ENCODE peak calls at places on chromosomes 1 and 21, in nine cellular contexts. P is WTC11, C is activated B cell treated with CpG ODN at 0.5 μM for 24 hours, B is right lobe of liver, N is omental fat pad, I is osteoblast, G is A549, J is cardiac fibroblast, Y is fibroblast of mammary gland. K is an unnamed sample.

GRCh38 chr1:109759513-109760334 is 4.0 kb downstream of the EPS8L3 start:
- DNase-seq in P (no peak), C (no peak), B (no peak), N (no peak), I (peak), G (no peak), J (no peak), Y (no peak), K (no peak)

GRCh38 chr1:35187816-35188342 is 5.1 kb downstream of the SFPQ start:
- DNase-seq in P (no peak), C (no peak), B (no peak), N (no peak), I (no peak), G (no peak), J (no peak), Y (no peak), K (no peak)

GRCh38 chr1:42334240-42335049 is 590 bp downstream of the FOXJ3 start:
- DNase-seq in P (peak), C (no peak), B (peak), N (no peak), I (peak), G (peak), J (peak), Y (peak), K (peak)

GRCh38 chr1:7388488-7389185 is 382.5 kb upstream of the VAMP3 start:
- DNase-seq in P (no peak), C (no peak), B (no peak), N (no peak), I (peak), G (no peak), J (peak), Y (peak), K (no peak)

GRCh38 chr1:12565094-12565965 is 52.7 kb downstream of the DHRS3 start:
- DNase-seq in P (no peak), C (no peak), B (no peak), N (no peak), I (peak), G (no peak), J (peak), Y (no peak), K (no peak)

GRCh38 chr1:94739521-94740061 is 80.6 kb upstream of the SLC44A3 start:
- DNase-seq in P (no peak), C (no peak), B (no peak), N (no peak), I (peak), G (no peak), J (peak), Y (peak), K (no peak)

GRCh38 chr1:9766759-9767442 is 56.9 kb downstream of the CLSTN1 start:
- DNase-seq in P (no peak), C (no peak), B (no peak), N (no peak), I (peak), G (peak), J (peak), Y (peak), K (no peak)

GRCh38 chr1:12140676-12141532 is 25.9 kb upstream of the TNFRSF1B start:
- DNase-seq in P (no peak), C (no peak), B (peak), N (no peak), I (no peak), G (no peak), J (no peak), Y (no peak), K (no peak)

GRCh38 chr1:200888349-200888838 is 6.3 kb upstream of the INAVA start:
- DNase-seq in P (no peak), C (peak), B (no peak), N (no peak), I (no peak), G (no peak), J (no peak), Y (no peak), K (peak)

GRCh38 chr1:10975567-10976326 is 36.7 kb upstream of the TARDBP start:
- DNase-seq in P (no peak), C (no peak), B (no peak), N (no peak), I (peak), G (peak), J (peak), Y (peak), K (no peak)

GRCh38 chr21:36059823-36060158 is 535 bp downstream of the SETD4 start:
- DNase-seq in P (peak), C (no peak), B (peak), N (peak), I (no peak), G (peak), J (no peak), Y (no peak), K (no peak)

GRCh38 chr1:227891223-227891954 is 56.3 kb downstream of the WNT9A start:
- DNase-seq in P (no peak), C (no peak), B (peak), N (peak), I (peak), G (no peak), J (no peak), Y (no peak), K (no peak)

GRCh38 chr1:151145158-151146071 is 1.0 kb downstream of the SEMA6C start:
- DNase-seq in P (peak), C (peak), B (no peak), N (no peak), I (no peak), G (no peak), J (peak), Y (peak), K (no peak)

GRCh38 chr1:115828101-115829022 is 12.6 kb downstream of the NHLH2 start:
- DNase-seq in P (peak), C (no peak), B (peak), N (no peak), I (peak), G (no peak), J (peak), Y (peak), K (no peak)

GRCh38 chr1:220045356-220046051 is 801 bp downstream of the EPRS1 start:
- DNase-seq in P (no peak), C (no peak), B (no peak), N (no peak), I (no peak), G (peak), J (no peak), Y (no peak), K (no peak)

GRCh38 chr1:192489748-192490147 is 85.8 kb upstream of the RGS1 start:
- DNase-seq in P (no peak), C (no peak), B (no peak), N (no peak), I (peak), G (no peak), J (peak), Y (peak), K (peak)

GRCh38 chr1:237232501-237232900 is 190.5 kb downstream of the RYR2 start:
- DNase-seq in P (peak), C (no peak), B (no peak), N (no peak), I (no peak), G (no peak), J (no peak), Y (no peak), K (no peak)

GRCh38 chr21:43771698-43772367 is 4.3 kb downstream of the CSTB start:
- DNase-seq in P (no peak), C (no peak), B (no peak), N (no peak), I (no peak), G (no peak), J (no peak), Y (peak), K (no peak)

GRCh38 chr1:211874521-211875347 is 44.2 kb upstream of the LPGAT1 start:
- DNase-seq in P (no peak), C (no peak), B (no peak), N (no peak), I (no peak), G (no peak), J (no peak), Y (no peak), K (no peak)

GRCh38 chr21:35357041-35357780 is 308.1 kb upstream of the RUNX1 start:
- DNase-seq in P (no peak), C (no peak), B (no peak), N (no peak), I (no peak), G (no peak), J (no peak), Y (no peak), K (no peak)

GRCh38 chr21:42091899-42092508 is 20.9 kb downstream of the UMODL1 start:
- DNase-seq in P (peak), C (no peak), B (no peak), N (no peak), I (no peak), G (no peak), J (no peak), Y (no peak), K (no peak)

GRCh38 chr1:37441490-37441889 is 32.9 kb upstream of the ZC3H12A start:
- DNase-seq in P (no peak), C (no peak), B (no peak), N (no peak), I (no peak), G (no peak), J (no peak), Y (no peak), K (no peak)

GRCh38 chr1:37439672-37439995 is 34.7 kb upstream of the ZC3H12A start:
- DNase-seq in P (no peak), C (no peak), B (no peak), N (no peak), I (no peak), G (no peak), J (no peak), Y (no peak), K (no peak)

GRCh38 chr1:37442644-37443043 is 31.7 kb upstream of the ZC3H12A start:
- DNase-seq in P (no peak), C (no peak), B (no peak), N (no peak), I (no peak), G (no peak), J (no peak), Y (no peak), K (no peak)

GRCh38 chr1:37438971-37439671 is 35.3 kb upstream of the ZC3H12A start:
- DNase-seq in P (no peak), C (no peak), B (no peak), N (no peak), I (no peak), G (no peak), J (no peak), Y (no peak), K (no peak)

GRCh38 chr1:37442139-37442538 is 32.2 kb upstream of the ZC3H12A start:
- DNase-seq in P (no peak), C (no peak), B (no peak), N (no peak), I (no peak), G (no peak), J (no peak), Y (no peak), K (no peak)
- TF ChIP-seq CTCF in P (no peak), C (no peak), B (no peak), N (no peak), I (no peak), G (no peak), J (no peak), Y (no peak), K (no peak)

DNA sequence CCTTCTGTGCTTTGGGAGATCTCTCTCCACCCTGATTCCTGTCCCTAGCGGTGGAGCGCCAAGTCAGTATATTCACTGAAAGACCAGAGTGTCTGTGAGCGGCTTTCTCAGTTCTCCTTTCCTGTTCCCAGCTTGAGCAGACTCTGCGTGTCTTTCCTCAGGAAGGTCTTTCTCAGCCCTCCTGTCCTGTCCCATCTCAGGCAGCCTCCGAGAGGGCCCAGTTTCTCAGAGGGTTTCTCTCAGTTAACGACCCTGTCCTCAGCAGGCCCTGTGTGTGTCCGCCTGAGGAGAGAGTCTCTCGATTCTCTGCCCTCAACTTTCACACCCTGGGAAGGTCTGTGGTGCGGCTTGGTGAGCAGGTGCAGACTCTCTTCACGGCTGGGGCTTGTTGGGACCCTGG is 34.0 kb upstream of the CHIT1 start:
- DNase-seq in P (no peak), C (no peak), B (no peak), N (no peak), I (no peak), G (no peak), J (no peak), Y (no peak), K (no peak)
- TF ChIP-seq CTCF in P (no peak), C (no peak), B (no peak), N (no peak), I (no peak), G (no peak), J (no peak), Y (no peak), K (no peak)

DNA sequence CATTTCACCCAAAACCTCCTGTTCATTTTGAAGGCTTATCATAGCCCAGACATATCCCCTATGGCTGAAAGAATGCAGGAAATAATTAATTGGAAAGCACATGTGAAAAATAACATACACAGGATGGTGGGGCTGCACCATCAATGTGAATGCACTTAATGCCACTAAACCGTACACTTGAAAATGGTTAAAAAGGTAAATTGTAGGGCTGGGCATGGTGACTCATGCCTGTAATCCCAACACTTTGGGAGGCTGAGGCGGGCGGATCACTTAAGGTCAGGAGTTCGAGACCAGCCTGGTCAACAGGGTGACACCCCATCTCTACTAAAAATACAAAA is 98.7 kb upstream of the BACE2 start:
- DNase-seq in P (no peak), C (no peak), B (no peak), N (no peak), I (no peak), G (no peak), J (no peak), Y (no peak), K (no peak)
- TF ChIP-seq CTCF in P (no peak), C (no peak), B (no peak), N (no peak), I (no peak), G (no peak), J (no peak), Y (no peak), K (peak)

GRCh38 chr1:178093150-178093957 is 550 bp upstream of the RASAL2 start:
- DNase-seq in P (peak), C (peak), B (peak), N (peak), I (peak), G (peak), J (peak), Y (peak), K (peak)
- TF ChIP-seq CTCF in P (no peak), C (no peak), B (peak), N (no peak), I (no peak), G (peak), J (peak), Y (peak), K (no peak)

DNA sequence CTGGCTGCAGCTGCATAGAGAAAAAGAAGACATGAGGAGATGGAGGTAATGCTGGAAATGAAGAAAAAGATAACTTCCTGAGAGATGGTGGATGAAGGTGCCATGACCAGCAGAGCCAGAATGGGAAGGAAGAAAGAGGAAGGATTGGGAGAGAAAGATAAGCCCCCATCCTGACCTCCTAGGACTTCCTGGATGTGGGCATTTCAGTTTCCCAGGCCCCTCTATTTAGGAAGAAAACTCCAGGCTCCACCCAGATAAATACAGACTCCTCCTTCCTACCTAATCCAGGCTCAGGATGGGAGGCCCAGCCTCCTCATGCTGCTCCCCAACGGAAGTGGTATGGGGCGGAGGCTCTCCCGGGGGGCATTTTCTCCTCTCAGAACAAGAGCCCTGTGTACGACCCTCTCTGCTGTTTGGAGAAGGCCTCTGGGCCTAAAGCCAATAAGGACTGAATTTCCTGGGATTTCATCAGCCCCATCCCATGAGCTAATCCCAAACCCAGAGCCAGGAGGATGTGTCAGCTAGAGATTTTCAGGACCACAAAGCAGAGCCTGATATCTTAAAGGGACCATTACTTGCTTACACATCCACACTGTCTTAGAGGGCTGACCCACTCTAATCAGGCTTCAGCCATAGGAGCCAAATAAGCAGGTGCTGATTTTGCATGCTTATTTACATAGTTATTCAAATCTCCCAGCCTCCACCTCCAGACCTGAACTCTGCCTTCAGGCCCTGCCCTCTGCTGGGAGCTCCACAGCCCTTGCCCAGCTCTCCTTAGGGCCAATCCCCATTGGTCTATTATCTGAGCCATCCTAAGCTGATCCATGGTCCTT is 5.1 kb upstream of the ARHGEF2 start:
- DNase-seq in P (no peak), C (no peak), B (no peak), N (no peak), I (peak), G (no peak), J (peak), Y (peak), K (no peak)
- TF ChIP-seq CTCF in P (no peak), C (no peak), B (no peak), N (no peak), I (no peak), G (no peak), J (peak), Y (peak), K (no peak)

DNA sequence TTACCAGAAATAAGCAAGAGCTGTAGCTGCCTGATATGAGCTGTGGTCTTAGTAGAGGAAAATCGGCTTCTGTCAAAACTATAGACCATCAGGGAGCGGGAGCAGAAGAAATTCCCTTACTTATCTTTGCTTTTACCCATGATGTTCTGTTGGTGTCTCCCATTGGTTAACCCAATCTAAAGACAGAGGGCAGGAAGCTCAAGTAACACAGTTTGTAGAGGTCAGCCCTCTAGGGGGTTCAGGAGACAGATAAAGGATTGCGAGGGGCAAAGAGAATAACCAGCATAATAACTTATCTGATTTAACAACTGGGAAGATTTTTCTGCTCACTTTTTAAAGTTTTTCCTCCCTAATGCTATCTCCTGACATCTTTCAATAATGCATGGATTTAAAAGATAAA is 142.4 kb downstream of the NTMT2 start:
- DNase-seq in P (no peak), C (no peak), B (no peak), N (no peak), I (no peak), G (no peak), J (no peak), Y (no peak), K (no peak)
- TF ChIP-seq CTCF in P (no peak), C (no peak), B (no peak), N (no peak), I (no peak), G (no peak), J (no peak), Y (no peak), K (no peak)

GRCh38 chr1:160578175-160578693 is 1.1 kb downstream of the CD84 start:
- DNase-seq in P (no peak), C (no peak), B (no peak), N (no peak), I (no peak), G (no peak), J (no peak), Y (no peak), K (no peak)
- TF ChIP-seq CTCF in P (no peak), C (no peak), B (no peak), N (no peak), I (no peak), G (no peak), J (no peak), Y (no peak), K (no peak)

GRCh38 chr1:14983277-14983676 is 170.3 kb upstream of the TMEM51 start:
- DNase-seq in P (peak), C (no peak), B (no peak), N (no peak), I (no peak), G (no peak), J (no peak), Y (no peak), K (no peak)
- TF ChIP-seq CTCF in P (no peak), C (no peak), B (no peak), N (no peak), I (peak), G (no peak), J (no peak), Y (no peak), K (no peak)

GRCh38 chr1:16294219-16295212 is 57.5 kb upstream of the CPLANE2 start:
- DNase-seq in P (no peak), C (no peak), B (no peak), N (no peak), I (peak), G (no peak), J (no peak), Y (no peak), K (no peak)

GRCh38 chr1:16292739-16293138 is 55.8 kb upstream of the CPLANE2 start:
- DNase-seq in P (no peak), C (no peak), B (no peak), N (no peak), I (no peak), G (no peak), J (no peak), Y (no peak), K (no peak)

GRCh38 chr1:16286122-16286521 is 49.1 kb upstream of the CPLANE2 start:
- DNase-seq in P (no peak), C (no peak), B (no peak), N (no peak), I (no peak), G (no peak), J (no peak), Y (no peak), K (no peak)

GRCh38 chr1:16293568-16293967 is 56.6 kb upstream of the CPLANE2 start:
- DNase-seq in P (no peak), C (no peak), B (no peak), N (no peak), I (no peak), G (no peak), J (no peak), Y (no peak), K (no peak)

DNA sequence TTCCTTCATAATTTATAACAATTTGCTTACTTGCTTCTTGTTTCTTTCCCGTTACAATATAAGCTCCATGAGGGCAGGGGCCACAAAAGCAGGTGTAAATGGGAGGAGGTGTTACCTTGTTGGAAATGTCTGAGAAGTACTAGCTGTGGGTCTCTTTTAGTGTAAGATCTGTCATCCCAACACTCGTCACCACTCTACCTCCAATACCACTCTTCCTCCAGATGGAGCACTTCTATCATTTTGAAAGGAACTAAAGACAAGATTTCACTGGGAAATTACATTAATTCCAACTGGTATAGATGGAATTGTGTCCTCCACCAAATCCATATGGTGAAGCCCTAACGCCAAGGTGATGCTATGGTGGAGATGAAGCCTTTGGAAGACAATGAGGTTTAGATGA is 53.0 kb upstream of the CPLANE2 start:
- DNase-seq in P (no peak), C (no peak), B (no peak), N (no peak), I (no peak), G (no peak), J (no peak), Y (no peak), K (no peak)
- TF ChIP-seq CTCF in P (no peak), C (no peak), B (no peak), N (no peak), I (no peak), G (no peak), J (no peak), Y (no peak), K (no peak)

GRCh38 chr1:37620707-37621106 is 14.0 kb downstream of the RSPO1 start:
- DNase-seq in P (no peak), C (no peak), B (no peak), N (no peak), I (no peak), G (no peak), J (no peak), Y (no peak), K (no peak)
- TF ChIP-seq CTCF in P (no peak), C (no peak), B (no peak), N (no peak), I (no peak), G (no peak), J (no peak), Y (no peak), K (no peak)